ENCODE peak calls at places on chromosomes 7 and 10, in eight cellular contexts. One of them, this sample, is unnamed.

GRCh38 chr7:18458830-18459229 is 36.7 kb upstream of the HDAC9 start:
- DNase-seq in gastrocnemius medialis: peak; percentile 51
- DNase-seq in HepG2: no peak
- DNase-seq in prostate gland: no peak
- DNase-seq in esophagus squamous epithelium: no peak
- DNase-seq in IMR-90: no peak
- DNase-seq in K562: no peak
- DNase-seq in right lobe of liver: no peak
- DNase-seq in this sample: no peak

GRCh38 chr10:62456611-62457101 is 82.5 kb downstream of the ZNF365 start:
- DNase-seq in gastrocnemius medialis: no peak
- DNase-seq in HepG2: no peak
- DNase-seq in prostate gland: no peak
- DNase-seq in esophagus squamous epithelium: no peak
- DNase-seq in IMR-90: peak; percentile 6
- DNase-seq in K562: no peak
- DNase-seq in right lobe of liver: no peak
- DNase-seq in this sample: no peak

GRCh38 chr7:141409911-141410329 is 141.3 kb upstream of the AGK start:
- DNase-seq in gastrocnemius medialis: no peak
- DNase-seq in HepG2: no peak
- DNase-seq in prostate gland: no peak
- DNase-seq in esophagus squamous epithelium: no peak
- DNase-seq in IMR-90: no peak
- DNase-seq in K562: no peak
- DNase-seq in right lobe of liver: no peak
- DNase-seq in this sample: no peak

GRCh38 chr7:105224884-105225651 is 163.7 kb downstream of the SRPK2 start:
- DNase-seq in gastrocnemius medialis: no peak
- DNase-seq in HepG2: no peak
- DNase-seq in prostate gland: no peak
- DNase-seq in esophagus squamous epithelium: no peak
- DNase-seq in IMR-90: peak; percentile 95
- DNase-seq in K562: no peak
- DNase-seq in right lobe of liver: no peak
- DNase-seq in this sample: no peak

GRCh38 chr10:124917939-124918830 is 23.7 kb upstream of the ZRANB1 start:
- DNase-seq in gastrocnemius medialis: peak; percentile 26
- DNase-seq in HepG2: no peak
- DNase-seq in prostate gland: peak; percentile 9
- DNase-seq in esophagus squamous epithelium: no peak
- DNase-seq in IMR-90: peak; percentile 84
- DNase-seq in K562: no peak
- DNase-seq in right lobe of liver: no peak
- DNase-seq in this sample: no peak

GRCh38 chr10:100653957-100654834 is 91.2 kb upstream of the PAX2 start:
- DNase-seq in gastrocnemius medialis: no peak
- DNase-seq in HepG2: no peak
- DNase-seq in prostate gland: no peak
- DNase-seq in esophagus squamous epithelium: no peak
- DNase-seq in IMR-90: no peak
- DNase-seq in K562: peak; percentile 46
- DNase-seq in right lobe of liver: no peak
- DNase-seq in this sample: no peak

GRCh38 chr10:97445722-97446639 is at the start of the genes EXOSC1 and ZDHHC16:
- DNase-seq in gastrocnemius medialis: peak; percentile 87
- DNase-seq in HepG2: peak; percentile 97
- DNase-seq in prostate gland: peak; percentile 96
- DNase-seq in esophagus squamous epithelium: peak; percentile 55
- DNase-seq in IMR-90: peak; percentile 97
- DNase-seq in K562: peak; percentile 91
- DNase-seq in right lobe of liver: peak; percentile 92
- DNase-seq in this sample: peak; percentile 94

GRCh38 chr10:80498833-80499671 is 38.6 kb upstream of the SH2D4B start:
- DNase-seq in gastrocnemius medialis: peak; percentile 85
- DNase-seq in HepG2: peak; percentile 94
- DNase-seq in prostate gland: peak; percentile 87
- DNase-seq in esophagus squamous epithelium: peak; percentile 59
- DNase-seq in IMR-90: peak; percentile 97
- DNase-seq in K562: peak; percentile 49
- DNase-seq in right lobe of liver: peak; percentile 94
- DNase-seq in this sample: peak; percentile 99

GRCh38 chr10:23192741-23193434 is 776 bp downstream of the PTF1A start:
- DNase-seq in gastrocnemius medialis: no peak
- DNase-seq in HepG2: no peak
- DNase-seq in prostate gland: no peak
- DNase-seq in esophagus squamous epithelium: no peak
- DNase-seq in IMR-90: no peak
- DNase-seq in K562: no peak
- DNase-seq in right lobe of liver: no peak
- DNase-seq in this sample: no peak

GRCh38 chr10:17053513-17053912 is 76.1 kb downstream of the CUBN start:
- DNase-seq in gastrocnemius medialis: no peak
- DNase-seq in HepG2: no peak
- DNase-seq in prostate gland: no peak
- DNase-seq in esophagus squamous epithelium: no peak
- DNase-seq in IMR-90: no peak
- DNase-seq in K562: no peak
- DNase-seq in right lobe of liver: no peak
- DNase-seq in this sample: no peak

GRCh38 chr10:70162892-70163201 is 7.5 kb downstream of the SAR1A start:
- DNase-seq in gastrocnemius medialis: no peak
- DNase-seq in HepG2: no peak
- DNase-seq in prostate gland: no peak
- DNase-seq in esophagus squamous epithelium: no peak
- DNase-seq in IMR-90: no peak
- DNase-seq in K562: no peak
- DNase-seq in right lobe of liver: no peak
- DNase-seq in this sample: no peak

GRCh38 chr10:13834581-13835286 is 248.0 kb downstream of the PRPF18 start:
- DNase-seq in gastrocnemius medialis: no peak
- DNase-seq in HepG2: no peak
- DNase-seq in prostate gland: no peak
- DNase-seq in esophagus squamous epithelium: no peak
- DNase-seq in IMR-90: peak; percentile 52
- DNase-seq in K562: no peak
- DNase-seq in right lobe of liver: no peak
- DNase-seq in this sample: peak; percentile 56

GRCh38 chr10:26485150-26485941 is 47.2 kb downstream of the APBB1IP start:
- DNase-seq in gastrocnemius medialis: no peak
- DNase-seq in HepG2: no peak
- DNase-seq in prostate gland: no peak
- DNase-seq in esophagus squamous epithelium: no peak
- DNase-seq in IMR-90: no peak
- DNase-seq in K562: no peak
- DNase-seq in right lobe of liver: no peak
- DNase-seq in this sample: no peak

GRCh38 chr10:102297132-102297531 is 51.8 kb downstream of the GBF1 start:
- DNase-seq in gastrocnemius medialis: no peak
- DNase-seq in HepG2: no peak
- DNase-seq in prostate gland: no peak
- DNase-seq in esophagus squamous epithelium: no peak
- DNase-seq in IMR-90: no peak
- DNase-seq in K562: no peak
- DNase-seq in right lobe of liver: no peak
- DNase-seq in this sample: no peak

DNA sequence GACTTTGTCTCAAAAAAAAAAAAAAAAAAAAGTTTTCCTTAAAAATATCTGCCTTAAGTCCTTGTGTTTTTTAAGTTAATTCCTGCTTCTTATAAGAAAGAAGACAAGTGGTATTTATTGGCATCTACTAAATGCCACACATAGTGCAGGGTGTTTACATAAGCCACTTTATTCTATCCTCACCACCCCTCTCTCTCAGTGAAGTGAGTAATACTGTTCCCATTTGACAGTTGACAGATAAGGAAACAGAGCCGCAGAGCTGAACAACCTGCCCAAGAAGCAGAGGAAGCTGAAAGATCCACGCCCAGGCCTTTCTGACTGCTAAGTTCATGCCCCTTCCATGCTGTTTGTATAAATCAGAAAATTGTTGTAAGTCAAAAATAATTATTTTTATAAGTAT is 54.1 kb downstream of the ABLIM1 start:
- DNase-seq in gastrocnemius medialis: no peak
- DNase-seq in HepG2: no peak
- DNase-seq in prostate gland: no peak
- DNase-seq in esophagus squamous epithelium: no peak
- DNase-seq in IMR-90: no peak
- DNase-seq in K562: peak; percentile 8
- DNase-seq in right lobe of liver: no peak
- DNase-seq in this sample: no peak
- H3K27ac ChIP-seq in gastrocnemius medialis: peak overlapping the region; percentile 56
- H3K27ac ChIP-seq in HepG2: no peak overlapping the region
- H3K27ac ChIP-seq in prostate gland: no peak overlapping the region
- H3K27ac ChIP-seq in esophagus squamous epithelium: no peak overlapping the region
- H3K27ac ChIP-seq in IMR-90: no peak overlapping the region
- H3K27ac ChIP-seq in K562: no peak overlapping the region
- H3K27ac ChIP-seq in right lobe of liver: peak overlapping the region; percentile 96
- H3K27ac ChIP-seq in this sample: no peak overlapping the region

DNA sequence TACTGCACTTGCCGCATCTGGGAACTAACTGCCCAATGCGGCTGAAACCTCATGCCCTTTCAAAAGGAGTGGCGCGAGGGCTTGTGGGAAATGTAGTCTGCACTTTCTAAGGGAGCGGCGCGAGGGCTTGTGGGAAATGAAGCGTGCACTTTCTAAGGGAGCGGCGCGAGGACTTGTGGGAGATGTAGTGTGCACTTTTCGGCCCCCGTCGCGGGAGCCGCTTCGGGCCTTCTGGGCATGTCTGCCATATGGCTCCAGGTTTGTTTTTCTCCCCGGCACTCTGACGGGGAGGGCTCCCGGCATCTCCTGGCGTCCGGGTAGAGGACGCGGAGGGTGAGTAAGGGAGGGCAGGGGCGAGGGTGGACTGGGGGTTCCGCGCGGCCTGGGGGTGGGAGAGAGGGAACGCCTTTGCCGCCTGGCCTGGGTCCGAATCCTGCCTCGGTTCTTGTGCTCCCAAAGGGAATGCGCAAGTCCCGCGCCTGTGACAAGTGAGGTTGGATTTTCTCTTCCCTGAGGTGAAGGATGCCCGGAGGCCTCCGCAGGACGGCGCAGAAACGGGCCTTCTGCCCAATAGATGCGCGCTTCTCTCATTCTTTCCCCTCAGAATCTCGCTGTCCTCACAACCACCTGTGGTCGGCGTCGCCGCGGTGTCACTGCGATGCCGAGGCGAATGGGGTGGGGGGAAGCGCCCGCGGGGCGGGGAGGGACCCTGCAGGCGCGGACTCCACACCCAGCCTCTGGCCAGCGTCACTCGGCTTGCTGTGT is at the start of gene ZNF37A:
- DNase-seq in gastrocnemius medialis: peak; percentile 95
- DNase-seq in HepG2: peak; percentile 94
- DNase-seq in prostate gland: peak; percentile 97
- DNase-seq in esophagus squamous epithelium: peak; percentile 80
- DNase-seq in IMR-90: peak; percentile 97
- DNase-seq in K562: peak; percentile 76
- DNase-seq in right lobe of liver: peak; percentile 92
- DNase-seq in this sample: peak; percentile 96
- TF ChIP-seq POLR2A in gastrocnemius medialis: peak; percentile 83
- TF ChIP-seq POLR2A in HepG2: peak; percentile 64
- TF ChIP-seq POLR2A in prostate gland: peak; percentile 70
- TF ChIP-seq POLR2A in esophagus squamous epithelium: no peak
- TF ChIP-seq POLR2A in IMR-90: peak; percentile 49
- TF ChIP-seq POLR2A in K562: peak; percentile 75
- TF ChIP-seq POLR2A in right lobe of liver: peak; percentile 85
- TF ChIP-seq POLR2A in this sample: no peak

DNA sequence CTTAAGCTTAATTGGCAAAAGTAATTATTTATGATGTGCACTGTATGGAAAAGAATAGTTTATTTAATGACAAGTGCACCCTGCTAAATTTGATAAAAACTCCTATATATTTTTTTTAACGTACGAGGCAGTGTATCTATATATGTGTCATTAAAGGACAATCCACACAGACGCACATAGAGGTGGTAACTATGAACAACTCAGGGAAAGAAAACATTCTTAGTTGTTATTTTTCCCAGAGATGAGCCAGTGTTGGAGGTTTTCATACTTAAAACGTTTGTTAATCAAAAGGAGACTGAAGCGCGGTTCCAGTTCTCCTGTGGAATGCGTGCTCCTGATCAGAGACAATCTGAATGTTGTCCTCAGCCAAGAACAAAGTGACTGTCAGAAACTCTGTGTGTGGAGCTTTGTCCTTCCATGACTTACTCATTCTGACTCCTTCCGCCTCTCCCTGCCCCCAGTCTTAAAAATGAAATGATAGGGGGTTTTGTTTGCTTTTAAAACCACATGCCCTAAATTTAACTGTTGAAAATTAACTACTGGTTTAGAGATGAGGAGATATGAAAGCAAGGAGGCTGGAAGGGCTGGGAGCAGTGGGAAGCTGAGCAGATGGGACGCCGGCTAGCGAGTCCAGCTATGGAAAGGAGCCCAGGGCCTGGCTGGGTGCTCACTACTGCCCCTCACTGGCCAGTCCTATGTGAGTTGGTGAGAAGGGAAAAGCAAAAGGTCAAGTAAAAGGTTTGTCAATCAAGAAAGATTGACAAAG is 99.6 kb downstream of the SVIL start:
- DNase-seq in gastrocnemius medialis: no peak
- DNase-seq in HepG2: peak; percentile 93
- DNase-seq in prostate gland: peak; percentile 69
- DNase-seq in esophagus squamous epithelium: no peak
- DNase-seq in IMR-90: peak; percentile 88
- DNase-seq in K562: peak; percentile 38
- DNase-seq in right lobe of liver: peak; percentile 20
- DNase-seq in this sample: peak; percentile 81
- H3K27ac ChIP-seq in gastrocnemius medialis: peak overlapping the region; percentile 89
- H3K27ac ChIP-seq in HepG2: peak overlapping the region; percentile 64
- H3K27ac ChIP-seq in prostate gland: peak overlapping the region; percentile 11
- H3K27ac ChIP-seq in esophagus squamous epithelium: peak overlapping the region; percentile 56
- H3K27ac ChIP-seq in IMR-90: peak overlapping the region; percentile 18
- H3K27ac ChIP-seq in K562: no peak overlapping the region
- H3K27ac ChIP-seq in right lobe of liver: no peak overlapping the region
- H3K27ac ChIP-seq in this sample: peak overlapping the region; percentile 73

DNA sequence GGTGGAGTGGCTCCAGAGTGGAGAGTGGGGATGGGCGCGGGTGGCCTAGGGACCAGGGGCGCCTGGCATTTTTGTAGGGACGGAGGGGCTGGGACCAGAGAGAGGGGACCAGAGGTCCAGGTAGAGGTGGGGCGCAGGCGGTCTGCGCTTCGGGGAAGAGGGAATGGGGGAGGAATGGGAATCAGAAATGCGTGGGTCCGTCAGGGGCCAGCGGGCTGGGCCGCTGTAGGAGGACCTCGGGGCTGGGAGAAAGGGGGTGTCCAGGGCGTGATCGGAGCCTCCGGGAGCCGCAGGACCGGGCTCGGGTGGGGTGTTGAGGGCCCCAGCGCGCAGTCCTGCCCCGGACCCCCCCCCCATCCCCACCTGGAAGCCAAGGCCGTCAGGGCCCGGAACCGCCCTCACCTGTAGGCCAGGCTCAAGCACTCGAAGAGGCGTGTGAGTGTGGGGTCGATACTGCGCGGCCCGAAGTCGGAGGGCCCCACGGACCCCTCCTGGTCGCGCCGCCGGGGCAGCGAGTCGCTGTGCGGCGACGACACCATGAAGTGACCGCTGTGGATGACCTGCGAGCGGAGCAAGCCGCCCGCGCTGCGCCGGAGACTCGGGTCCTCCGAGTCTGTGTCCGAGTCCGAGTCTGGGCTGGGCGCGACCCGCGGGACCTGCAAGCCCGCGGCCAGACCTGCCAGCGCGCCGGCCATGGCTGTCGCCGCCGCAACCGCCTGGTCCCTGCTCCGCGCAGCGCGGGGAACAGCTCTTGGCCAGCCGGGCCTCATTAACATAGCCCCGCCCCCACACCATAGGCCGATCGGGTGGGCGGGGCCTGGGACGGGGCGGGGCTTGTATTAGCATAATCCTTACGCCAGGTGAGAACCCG is at the start of gene MLXIPL:
- DNase-seq in gastrocnemius medialis: peak; percentile 84
- DNase-seq in HepG2: peak; percentile 83
- DNase-seq in prostate gland: peak; percentile 87
- DNase-seq in esophagus squamous epithelium: no peak
- DNase-seq in IMR-90: no peak
- DNase-seq in K562: peak; percentile 99
- DNase-seq in right lobe of liver: peak; percentile 92
- DNase-seq in this sample: peak; percentile 80
- TF ChIP-seq POLR2A in gastrocnemius medialis: peak; percentile 92
- TF ChIP-seq POLR2A in HepG2: peak; percentile 96
- TF ChIP-seq POLR2A in prostate gland: peak; percentile 93
- TF ChIP-seq POLR2A in esophagus squamous epithelium: no peak
- TF ChIP-seq POLR2A in IMR-90: no peak
- TF ChIP-seq POLR2A in K562: peak; percentile 82
- TF ChIP-seq POLR2A in right lobe of liver: peak; percentile 93
- TF ChIP-seq POLR2A in this sample: no peak

This sample was measured in sigmoid colon.